ENCODE peak calls at places on chromosomes 3 and 15, in nine cellular contexts. G, V, T, K, Q, N, D, M and E are unnamed samples.

GRCh38 chr3:157394361-157394760 is 42.3 kb upstream of the PTX3 start:
- DNase-seq in G (no peak), V (no peak), T (no peak), K (no peak), Q (no peak), N (no peak), D (no peak), M (no peak), E (no peak)

GRCh38 chr15:95469601-95470000 is 860.9 kb upstream of the NR2F2 start:
- DNase-seq in G (no peak), V (no peak), T (no peak), K (no peak), Q (no peak), N (no peak), D (no peak), M (no peak), E (no peak)

GRCh38 chr15:48475600-48476395 is 144.6 kb downstream of the DUT start:
- DNase-seq in G (no peak), V (no peak), T (no peak), K (no peak), Q (no peak), N (no peak), D (no peak), M (no peak), E (no peak)

GRCh38 chr15:32736351-32737061 is 18.7 kb downstream of the GREM1 start:
- DNase-seq in G (no peak), V (no peak), T (no peak), K (no peak), Q (no peak), N (no peak), D (no peak), M (no peak), E (no peak)

GRCh38 chr3:64987731-64988130 is 299.9 kb upstream of the ADAMTS9 start:
- DNase-seq in G (no peak), V (no peak), T (no peak), K (no peak), Q (no peak), N (no peak), D (no peak), M (no peak), E (no peak)

GRCh38 chr3:40597441-40597840 is 72.7 kb downstream of the ZNF621 start:
- DNase-seq in G (no peak), V (no peak), T (no peak), K (no peak), Q (no peak), N (no peak), D (peak; percentile 72), M (no peak), E (no peak)

GRCh38 chr3:13325092-13325491 is 95.0 kb downstream of the NUP210 start:
- DNase-seq in G (no peak), V (no peak), T (no peak), K (no peak), Q (no peak), N (no peak), D (no peak), M (no peak), E (no peak)

GRCh38 chr3:13713396-13713795 is 164.5 kb downstream of the FBLN2 start:
- DNase-seq in G (no peak), V (no peak), T (no peak), K (no peak), Q (no peak), N (peak; percentile 37), D (no peak), M (no peak), E (no peak)

GRCh38 chr15:63374686-63375520 is 6.7 kb downstream of the CA12 start:
- DNase-seq in G (peak; percentile 80), V (no peak), T (peak; percentile 51), K (peak; percentile 38), Q (no peak), N (no peak), D (peak; percentile 27), M (peak; percentile 28), E (no peak)

GRCh38 chr3:123385072-123385471 is 63.8 kb downstream of the ADCY5 start:
- DNase-seq in G (no peak), V (no peak), T (no peak), K (peak; percentile 69), Q (no peak), N (no peak), D (no peak), M (no peak), E (no peak)

GRCh38 chr3:16476636-16477035 is 36.9 kb downstream of the RFTN1 start:
- DNase-seq in G (peak; percentile 65), V (no peak), T (no peak), K (no peak), Q (no peak), N (no peak), D (no peak), M (peak; percentile 80), E (no peak)

GRCh38 chr3:58529516-58530353 is 7.3 kb downstream of the ACOX2 start:
- DNase-seq in G (no peak), V (no peak), T (no peak), K (no peak), Q (no peak), N (no peak), D (peak; percentile 30), M (no peak), E (no peak)

GRCh38 chr3:125055165-125055912 is 458 bp downstream of the HEG1 start:
- DNase-seq in G (no peak), V (peak; percentile 29), T (no peak), K (peak; percentile 63), Q (peak; percentile 28), N (no peak), D (peak; percentile 37), M (no peak), E (no peak)

GRCh38 chr3:38916706-38917105 is 100.7 kb upstream of the SCN10A start:
- DNase-seq in G (no peak), V (no peak), T (no peak), K (no peak), Q (no peak), N (no peak), D (peak; percentile 20), M (no peak), E (no peak)

GRCh38 chr3:49674491-49674983 is 386 bp downstream of the APEH start:
- DNase-seq in G (no peak), V (no peak), T (no peak), K (peak; percentile 43), Q (peak; percentile 25), N (peak; percentile 64), D (no peak), M (no peak), E (no peak)

GRCh38 chr3:11385908-11386307 is 113.7 kb downstream of the ATG7 start:
- DNase-seq in G (peak; percentile 54), V (no peak), T (no peak), K (no peak), Q (no peak), N (no peak), D (no peak), M (no peak), E (no peak)

GRCh38 chr3:51391566-51392300 is 648 bp downstream of the RBM15B start:
- DNase-seq in G (no peak), V (peak; percentile 41), T (no peak), K (peak; percentile 60), Q (peak; percentile 48), N (no peak), D (peak; percentile 16), M (no peak), E (no peak)

GRCh38 chr3:52777959-52778805 is 783 bp downstream of the ITIH1 start:
- DNase-seq in G (no peak), V (no peak), T (no peak), K (no peak), Q (no peak), N (peak; percentile 85), D (no peak), M (no peak), E (no peak)

GRCh38 chr3:34357461-34357860 is 559.0 kb downstream of the PDCD6IP start:
- DNase-seq in G (no peak), V (no peak), T (no peak), K (no peak), Q (no peak), N (no peak), D (peak; percentile 5), M (no peak), E (no peak)

GRCh38 chr15:83753872-83754493 is 100.1 kb downstream of the ADAMTSL3 start:
- DNase-seq in G (no peak), V (no peak), T (no peak), K (peak; percentile 32), Q (no peak), N (no peak), D (no peak), M (no peak), E (peak; percentile 61)

GRCh38 chr3:38264779-38265178 is 833 bp upstream of the SLC22A13 start:
- DNase-seq in G (no peak), V (no peak), T (no peak), K (no peak), Q (no peak), N (no peak), D (no peak), M (no peak), E (no peak)

GRCh38 chr3:35932995-35933394 is 293.7 kb downstream of the ARPP21 start:
- DNase-seq in G (peak; percentile 88), V (no peak), T (no peak), K (no peak), Q (no peak), N (no peak), D (peak; percentile 62), M (peak; percentile 48), E (peak; percentile 56)

GRCh38 chr3:168091299-168091852 is 4.3 kb downstream of the GOLIM4 start:
- DNase-seq in G (peak; percentile 54), V (no peak), T (no peak), K (no peak), Q (no peak), N (no peak), D (no peak), M (no peak), E (no peak)

GRCh38 chr3:72152551-72153476 is 367.9 kb upstream of the PROK2 start:
- DNase-seq in G (no peak), V (no peak), T (no peak), K (peak; percentile 89), Q (no peak), N (peak; percentile 88), D (no peak), M (no peak), E (no peak)

GRCh38 chr3:156749244-156749643 is 74.9 kb downstream of the TIPARP start:
- DNase-seq in G (no peak), V (no peak), T (no peak), K (no peak), Q (no peak), N (no peak), D (peak; percentile 90), M (no peak), E (no peak)

GRCh38 chr3:197151562-197151961 is 121.9 kb upstream of the MELTF start:
- DNase-seq in G (no peak), V (no peak), T (no peak), K (no peak), Q (no peak), N (peak; percentile 59), D (no peak), M (no peak), E (peak; percentile 2)

GRCh38 chr3:156668073-156668763 is 6.2 kb upstream of the TIPARP start:
- DNase-seq in G (no peak), V (no peak), T (no peak), K (no peak), Q (no peak), N (no peak), D (no peak), M (no peak), E (no peak)

GRCh38 chr3:34107669-34108068 is 309.2 kb downstream of the PDCD6IP start:
- DNase-seq in G (no peak), V (no peak), T (no peak), K (no peak), Q (no peak), N (no peak), D (no peak), M (no peak), E (no peak)

GRCh38 chr3:77319711-77320110 is 279.8 kb downstream of the ROBO2 start:
- DNase-seq in G (no peak), V (no peak), T (no peak), K (no peak), Q (no peak), N (no peak), D (peak; percentile 6), M (no peak), E (no peak)

GRCh38 chr3:188975612-188976314 is 196.0 kb upstream of the TPRG1 start:
- DNase-seq in G (no peak), V (no peak), T (no peak), K (no peak), Q (no peak), N (no peak), D (no peak), M (no peak), E (peak; percentile 27)

GRCh38 chr15:31344824-31345605 is 18.4 kb downstream of the KLF13 start:
- DNase-seq in G (no peak), V (no peak), T (no peak), K (peak; percentile 76), Q (no peak), N (peak; percentile 90), D (no peak), M (no peak), E (no peak)